ENCODE peak calls at places on chromosomes 1 and 21, in eight cellular contexts. K is H9, V is iPS DF 19.7, J is tibial artery, Z is epithelial cell of proximal tubule, F is H4, D is dermis blood vessel endothelial cell, Q is NCI-H1694. P is an unnamed sample.

GRCh38 chr1:61605607-61606321 is 119.2 kb downstream of the TM2D1 start:
- DNase-seq in K (no peak), V (no peak), J (no peak), Z (no peak), F (no peak), D (peak), Q (no peak), P (peak)

GRCh38 chr1:230308039-230308438 is 118.1 kb downstream of the PGBD5 start:
- DNase-seq in K (no peak), V (no peak), J (no peak), Z (peak), F (peak), D (peak), Q (no peak), P (no peak)

GRCh38 chr1:27536767-27537166 is 46.8 kb upstream of the WASF2 start:
- DNase-seq in K (peak), V (no peak), J (peak), Z (no peak), F (peak), D (no peak), Q (no peak), P (no peak)

GRCh38 chr1:172647110-172647564 is 11.8 kb upstream of the FASLG start:
- DNase-seq in K (no peak), V (no peak), J (no peak), Z (no peak), F (no peak), D (no peak), Q (no peak), P (no peak)

GRCh38 chr1:217369271-217369981 is 261.5 kb downstream of the GPATCH2 start:
- DNase-seq in K (peak), V (peak), J (no peak), Z (no peak), F (no peak), D (no peak), Q (no peak), P (peak)

GRCh38 chr1:87305762-87306161 is 22.9 kb upstream of the LMO4 start:
- DNase-seq in K (no peak), V (no peak), J (no peak), Z (no peak), F (no peak), D (no peak), Q (no peak), P (peak)

GRCh38 chr1:10724052-10724494 is 72.4 kb downstream of the CASZ1 start:
- DNase-seq in K (no peak), V (no peak), J (peak), Z (peak), F (peak), D (no peak), Q (peak), P (no peak)

GRCh38 chr1:161948435-161948834 is 75.2 kb downstream of the OLFML2B start:
- DNase-seq in K (no peak), V (no peak), J (no peak), Z (no peak), F (no peak), D (no peak), Q (no peak), P (no peak)

GRCh38 chr1:7356079-7356478 is 415.0 kb upstream of the VAMP3 start:
- DNase-seq in K (no peak), V (no peak), J (no peak), Z (no peak), F (no peak), D (no peak), Q (no peak), P (no peak)

GRCh38 chr1:109933856-109934711 is 23.4 kb downstream of the CSF1 start:
- DNase-seq in K (no peak), V (no peak), J (no peak), Z (peak), F (no peak), D (peak), Q (no peak), P (no peak)

GRCh38 chr1:12615916-12616708 is 1.9 kb downstream of the DHRS3 start:
- DNase-seq in K (peak), V (no peak), J (peak), Z (no peak), F (peak), D (peak), Q (no peak), P (no peak)

GRCh38 chr1:46948629-46949282 is 7.5 kb upstream of the CYP4A11 start:
- DNase-seq in K (no peak), V (no peak), J (no peak), Z (peak), F (no peak), D (no peak), Q (no peak), P (no peak)

GRCh38 chr1:1234180-1234808 is 2.3 kb downstream of the B3GALT6 start:
- DNase-seq in K (no peak), V (no peak), J (no peak), Z (no peak), F (no peak), D (no peak), Q (no peak), P (no peak)

GRCh38 chr1:232179896-232180760 is 449.8 kb downstream of the SIPA1L2 start:
- DNase-seq in K (no peak), V (no peak), J (no peak), Z (no peak), F (no peak), D (no peak), Q (no peak), P (no peak)

GRCh38 chr1:198118136-198118535 is 38.7 kb upstream of the NEK7 start:
- DNase-seq in K (no peak), V (no peak), J (peak), Z (no peak), F (peak), D (no peak), Q (no peak), P (no peak)

GRCh38 chr21:42724226-42724920 is 71.0 kb downstream of the PDE9A start:
- DNase-seq in K (no peak), V (no peak), J (no peak), Z (peak), F (peak), D (peak), Q (no peak), P (no peak)

GRCh38 chr1:35577071-35577998 is 4.2 kb downstream of the TFAP2E start:
- DNase-seq in K (peak), V (no peak), J (no peak), Z (no peak), F (no peak), D (peak), Q (no peak), P (no peak)

GRCh38 chr1:110515896-110516295 is 3.1 kb downstream of the KCNA10 start:
- DNase-seq in K (no peak), V (no peak), J (no peak), Z (no peak), F (no peak), D (no peak), Q (no peak), P (no peak)

GRCh38 chr21:44444286-44444931 is 10.9 kb upstream of the LRRC3 start:
- DNase-seq in K (peak), V (peak), J (peak), Z (no peak), F (no peak), D (peak), Q (no peak), P (no peak)

GRCh38 chr1:202029171-202029665 is 18.8 kb downstream of the ELF3 start:
- DNase-seq in K (no peak), V (no peak), J (no peak), Z (no peak), F (peak), D (peak), Q (no peak), P (no peak)

GRCh38 chr1:11736746-11737639 is 1.1 kb downstream of the AGTRAP start:
- DNase-seq in K (peak), V (no peak), J (peak), Z (peak), F (peak), D (peak), Q (no peak), P (peak)

GRCh38 chr1:228009116-228009827 is 2.5 kb downstream of the WNT3A start:
- DNase-seq in K (no peak), V (no peak), J (peak), Z (no peak), F (no peak), D (no peak), Q (no peak), P (peak)

GRCh38 chr1:204455831-204456145 is 38.8 kb downstream of the PIK3C2B start:
- DNase-seq in K (no peak), V (no peak), J (no peak), Z (no peak), F (no peak), D (no peak), Q (no peak), P (no peak)

GRCh38 chr1:198157847-198158765 is 1.3 kb downstream of the NEK7 start:
- DNase-seq in K (peak), V (no peak), J (no peak), Z (no peak), F (peak), D (peak), Q (peak), P (no peak)

GRCh38 chr1:166062695-166063094 is 104.1 kb downstream of the FAM78B start:
- DNase-seq in K (no peak), V (no peak), J (no peak), Z (no peak), F (no peak), D (no peak), Q (peak), P (no peak)

GRCh38 chr1:168161459-168161858 is 17.3 kb upstream of the TIPRL start:
- DNase-seq in K (no peak), V (no peak), J (no peak), Z (no peak), F (no peak), D (peak), Q (peak), P (peak)

GRCh38 chr1:161966076-161966475 is 57.6 kb downstream of the OLFML2B start:
- DNase-seq in K (no peak), V (no peak), J (no peak), Z (no peak), F (no peak), D (no peak), Q (no peak), P (no peak)

GRCh38 chr1:8384577-8384976 is 66.7 kb downstream of the SLC45A1 start:
- DNase-seq in K (no peak), V (no peak), J (peak), Z (no peak), F (no peak), D (peak), Q (no peak), P (no peak)

GRCh38 chr1:37477946-37478345 is 3.6 kb downstream of the ZC3H12A start:
- DNase-seq in K (no peak), V (no peak), J (no peak), Z (no peak), F (no peak), D (no peak), Q (no peak), P (no peak)

GRCh38 chr1:8303141-8303540 is 14.8 kb upstream of the SLC45A1 start:
- DNase-seq in K (no peak), V (no peak), J (no peak), Z (no peak), F (no peak), D (no peak), Q (no peak), P (no peak)

GRCh38 chr21:31308584-31308983 is 35.5 kb downstream of the TIAM1 start:
- DNase-seq in K (no peak), V (no peak), J (no peak), Z (no peak), F (no peak), D (no peak), Q (no peak), P (no peak)

GRCh38 chr1:10509823-10510509 is 35.2 kb downstream of the PEX14 start:
- DNase-seq in K (no peak), V (no peak), J (no peak), Z (no peak), F (no peak), D (no peak), Q (no peak), P (no peak)

GRCh38 chr1:34176830-34177613 is at the start of gene C1orf94:
- DNase-seq in K (peak), V (no peak), J (no peak), Z (no peak), F (no peak), D (no peak), Q (no peak), P (no peak)

GRCh38 chr1:106748581-106748980 is 307.9 kb upstream of the PRMT6 start:
- DNase-seq in K (no peak), V (no peak), J (no peak), Z (no peak), F (peak), D (no peak), Q (no peak), P (no peak)

GRCh38 chr1:239947789-239948188 is 143.9 kb upstream of the FMN2 start:
- DNase-seq in K (no peak), V (no peak), J (no peak), Z (no peak), F (no peak), D (no peak), Q (no peak), P (no peak)

GRCh38 chr1:46183926-46184557 is 7.8 kb upstream of the P3R3URF start:
- DNase-seq in K (no peak), V (no peak), J (no peak), Z (no peak), F (no peak), D (no peak), Q (no peak), P (no peak)

GRCh38 chr1:58881471-58881994 is 97.7 kb upstream of the JUN start:
- DNase-seq in K (no peak), V (no peak), J (peak), Z (peak), F (peak), D (peak), Q (no peak), P (no peak)

P was measured in esophagus muscularis mucosa.